ENCODE peak calls at places on chromosomes 3 and 15, in seven cellular contexts. One of them, this sample, is unnamed. For H3K27me3, the result is how much of the 10 kb centered on the place peaks cover.

GRCh38 chr3:16319307-16319706 is 54.3 kb downstream of the OXNAD1 start:
- DNase-seq in prostate gland: no peak
- DNase-seq in Peyer's patch: peak
- DNase-seq in tibial nerve: no peak
- DNase-seq in body of pancreas: no peak
- DNase-seq in HepG2: peak
- DNase-seq in heart left ventricle: no peak
- DNase-seq in this sample: no peak

GRCh38 chr3:111073186-111073585 is 1.6 kb downstream of the NECTIN3 start:
- DNase-seq in prostate gland: no peak
- DNase-seq in Peyer's patch: no peak
- DNase-seq in tibial nerve: no peak
- DNase-seq in body of pancreas: no peak
- DNase-seq in HepG2: no peak
- DNase-seq in heart left ventricle: no peak
- DNase-seq in this sample: no peak

GRCh38 chr3:195549001-195549400 is 5.9 kb upstream of the PPP1R2 start:
- DNase-seq in prostate gland: no peak
- DNase-seq in Peyer's patch: no peak
- DNase-seq in tibial nerve: no peak
- DNase-seq in body of pancreas: no peak
- DNase-seq in HepG2: no peak
- DNase-seq in heart left ventricle: no peak
- DNase-seq in this sample: no peak

GRCh38 chr3:170078620-170079281 is 41.0 kb downstream of the GPR160 start:
- DNase-seq in prostate gland: no peak
- DNase-seq in Peyer's patch: peak
- DNase-seq in tibial nerve: no peak
- DNase-seq in body of pancreas: no peak
- DNase-seq in HepG2: peak
- DNase-seq in heart left ventricle: no peak
- DNase-seq in this sample: no peak

GRCh38 chr3:55013145-55013544 is 85.3 kb upstream of the LRTM1 start:
- DNase-seq in prostate gland: no peak
- DNase-seq in Peyer's patch: no peak
- DNase-seq in tibial nerve: no peak
- DNase-seq in body of pancreas: no peak
- DNase-seq in HepG2: no peak
- DNase-seq in heart left ventricle: no peak
- DNase-seq in this sample: no peak

GRCh38 chr15:101189341-101189679 is 62.5 kb downstream of the CHSY1 start:
- DNase-seq in prostate gland: no peak
- DNase-seq in Peyer's patch: no peak
- DNase-seq in tibial nerve: no peak
- DNase-seq in body of pancreas: no peak
- DNase-seq in HepG2: no peak
- DNase-seq in heart left ventricle: no peak
- DNase-seq in this sample: no peak

GRCh38 chr15:48866141-48866563 is 11.8 kb upstream of the EID1 start:
- DNase-seq in prostate gland: no peak
- DNase-seq in Peyer's patch: no peak
- DNase-seq in tibial nerve: no peak
- DNase-seq in body of pancreas: no peak
- DNase-seq in HepG2: no peak
- DNase-seq in heart left ventricle: no peak
- DNase-seq in this sample: no peak

GRCh38 chr3:99357131-99357530 is 281.3 kb upstream of the COL8A1 start:
- DNase-seq in prostate gland: no peak
- DNase-seq in Peyer's patch: no peak
- DNase-seq in tibial nerve: no peak
- DNase-seq in body of pancreas: no peak
- DNase-seq in HepG2: no peak
- DNase-seq in heart left ventricle: no peak
- DNase-seq in this sample: no peak

GRCh38 chr15:50819344-50819743 is 53.8 kb upstream of the SPPL2A start:
- DNase-seq in prostate gland: no peak
- DNase-seq in Peyer's patch: no peak
- DNase-seq in tibial nerve: no peak
- DNase-seq in body of pancreas: no peak
- DNase-seq in HepG2: no peak
- DNase-seq in heart left ventricle: no peak
- DNase-seq in this sample: no peak

GRCh38 chr3:106299300-106300098 is 430.7 kb upstream of the CBLB start:
- DNase-seq in prostate gland: no peak
- DNase-seq in Peyer's patch: no peak
- DNase-seq in tibial nerve: no peak
- DNase-seq in body of pancreas: no peak
- DNase-seq in HepG2: no peak
- DNase-seq in heart left ventricle: no peak
- DNase-seq in this sample: no peak

GRCh38 chr3:155744626-155745324 is at the start of gene PLCH1:
- DNase-seq in prostate gland: peak
- DNase-seq in Peyer's patch: peak
- DNase-seq in tibial nerve: peak
- DNase-seq in body of pancreas: peak
- DNase-seq in HepG2: peak
- DNase-seq in heart left ventricle: peak
- DNase-seq in this sample: peak

GRCh38 chr3:114383875-114384557 is 90.2 kb downstream of the TIGIT start:
- DNase-seq in prostate gland: peak
- DNase-seq in Peyer's patch: peak
- DNase-seq in tibial nerve: peak
- DNase-seq in body of pancreas: peak
- DNase-seq in HepG2: peak
- DNase-seq in heart left ventricle: peak
- DNase-seq in this sample: peak

GRCh38 chr15:64844576-64845140 is 2.9 kb downstream of the PLEKHO2 start:
- DNase-seq in prostate gland: no peak
- DNase-seq in Peyer's patch: no peak
- DNase-seq in tibial nerve: no peak
- DNase-seq in body of pancreas: no peak
- DNase-seq in HepG2: no peak
- DNase-seq in heart left ventricle: no peak
- DNase-seq in this sample: no peak

GRCh38 chr3:126389112-126389791 is 5.5 kb upstream of the CFAP100 start:
- DNase-seq in prostate gland: peak
- DNase-seq in Peyer's patch: peak
- DNase-seq in tibial nerve: peak
- DNase-seq in body of pancreas: peak
- DNase-seq in HepG2: peak
- DNase-seq in heart left ventricle: peak
- DNase-seq in this sample: peak

GRCh38 chr15:38560456-38560926 is 4.1 kb downstream of the RASGRP1 start:
- DNase-seq in prostate gland: no peak
- DNase-seq in Peyer's patch: no peak
- DNase-seq in tibial nerve: no peak
- DNase-seq in body of pancreas: no peak
- DNase-seq in HepG2: no peak
- DNase-seq in heart left ventricle: no peak
- DNase-seq in this sample: no peak

GRCh38 chr3:46465196-46465520 is 453 bp upstream of the LTF start:
- DNase-seq in prostate gland: no peak
- DNase-seq in Peyer's patch: no peak
- DNase-seq in tibial nerve: no peak
- DNase-seq in body of pancreas: no peak
- DNase-seq in HepG2: no peak
- DNase-seq in heart left ventricle: peak
- DNase-seq in this sample: no peak

GRCh38 chr3:122100591-122101491 is 45.7 kb downstream of the CD86 start:
- DNase-seq in prostate gland: no peak
- DNase-seq in Peyer's patch: no peak
- DNase-seq in tibial nerve: no peak
- DNase-seq in body of pancreas: no peak
- DNase-seq in HepG2: no peak
- DNase-seq in heart left ventricle: no peak
- DNase-seq in this sample: no peak

GRCh38 chr3:24128195-24129005 is 183.3 kb downstream of the NR1D2 start:
- DNase-seq in prostate gland: no peak
- DNase-seq in Peyer's patch: no peak
- DNase-seq in tibial nerve: no peak
- DNase-seq in body of pancreas: no peak
- DNase-seq in HepG2: no peak
- DNase-seq in heart left ventricle: no peak
- DNase-seq in this sample: no peak

GRCh38 chr3:194296448-194296831 is 54.7 kb downstream of the CPN2 start:
- DNase-seq in prostate gland: peak
- DNase-seq in Peyer's patch: no peak
- DNase-seq in tibial nerve: no peak
- DNase-seq in body of pancreas: peak
- DNase-seq in HepG2: peak
- DNase-seq in heart left ventricle: no peak
- DNase-seq in this sample: no peak

GRCh38 chr15:80099246-80099645 is 39.8 kb downstream of the ZFAND6 start:
- DNase-seq in prostate gland: no peak
- DNase-seq in Peyer's patch: no peak
- DNase-seq in tibial nerve: no peak
- DNase-seq in body of pancreas: no peak
- DNase-seq in HepG2: no peak
- DNase-seq in heart left ventricle: no peak
- DNase-seq in this sample: no peak

GRCh38 chr3:159928071-159928491 is 60.6 kb upstream of the IL12A start:
- DNase-seq in prostate gland: no peak
- DNase-seq in Peyer's patch: no peak
- DNase-seq in tibial nerve: no peak
- DNase-seq in body of pancreas: no peak
- DNase-seq in HepG2: no peak
- DNase-seq in heart left ventricle: no peak
- DNase-seq in this sample: no peak

GRCh38 chr15:66841953-66842681 is 140.1 kb downstream of the SMAD6 start:
- DNase-seq in prostate gland: peak
- DNase-seq in Peyer's patch: peak
- DNase-seq in tibial nerve: peak
- DNase-seq in body of pancreas: peak
- DNase-seq in HepG2: peak
- DNase-seq in heart left ventricle: peak
- DNase-seq in this sample: peak

DNA sequence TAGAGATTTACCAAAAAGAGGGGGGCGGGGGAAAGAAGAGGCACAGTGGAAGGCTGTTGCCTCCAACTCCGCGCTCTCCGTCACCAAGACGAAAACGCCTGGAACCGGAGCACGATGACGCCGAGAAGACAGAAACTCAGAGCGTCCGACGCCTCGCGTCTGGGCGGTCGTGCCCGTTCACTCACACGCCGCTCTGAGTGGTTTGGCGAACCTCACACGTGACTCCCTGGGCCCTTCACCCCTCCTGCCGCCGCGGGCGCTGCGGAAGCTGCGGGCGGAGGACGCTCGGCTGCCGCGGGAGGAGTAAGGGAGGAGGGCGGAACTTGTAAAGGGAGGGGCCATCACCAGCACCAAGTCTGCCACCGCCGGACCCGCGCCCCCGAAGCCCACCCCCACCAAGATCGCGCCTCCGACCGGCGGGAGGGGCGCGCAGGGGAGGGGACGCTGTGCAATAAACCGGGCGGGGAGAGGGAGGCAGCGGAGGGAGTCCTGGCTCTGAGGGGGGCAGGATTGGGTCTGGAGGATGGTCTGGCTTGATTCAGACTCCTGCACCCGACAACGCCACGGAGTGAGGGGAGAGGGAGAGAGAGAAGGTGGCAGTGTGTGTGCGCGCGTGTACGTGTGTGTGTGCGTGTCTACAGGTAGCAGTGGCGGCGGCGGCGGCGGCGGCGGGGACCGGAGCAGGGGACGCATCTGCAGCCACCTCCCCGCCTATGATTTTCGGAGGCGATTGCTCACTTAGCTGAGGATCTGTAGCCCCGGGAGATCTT is 1.9 kb upstream of the NLGN1 start:
- DNase-seq in prostate gland: peak
- DNase-seq in Peyer's patch: peak
- DNase-seq in tibial nerve: peak
- DNase-seq in body of pancreas: peak
- DNase-seq in HepG2: no peak
- DNase-seq in heart left ventricle: peak
- DNase-seq in this sample: peak
- TF ChIP-seq CTCF in prostate gland: peak
- TF ChIP-seq CTCF in Peyer's patch: no peak
- TF ChIP-seq CTCF in tibial nerve: peak
- TF ChIP-seq CTCF in body of pancreas: peak
- TF ChIP-seq CTCF in HepG2: no peak
- TF ChIP-seq CTCF in heart left ventricle: no peak
- TF ChIP-seq CTCF in this sample: no peak

GRCh38 chr3:66531256-66531655 is 30.4 kb upstream of the LRIG1 start:
- DNase-seq in prostate gland: no peak
- DNase-seq in Peyer's patch: no peak
- DNase-seq in tibial nerve: no peak
- DNase-seq in body of pancreas: no peak
- DNase-seq in HepG2: no peak
- DNase-seq in heart left ventricle: no peak
- DNase-seq in this sample: no peak

GRCh38 chr3:66527253-66527652 is 26.4 kb upstream of the LRIG1 start:
- DNase-seq in prostate gland: no peak
- DNase-seq in Peyer's patch: no peak
- DNase-seq in tibial nerve: no peak
- DNase-seq in body of pancreas: no peak
- DNase-seq in HepG2: no peak
- DNase-seq in heart left ventricle: no peak
- DNase-seq in this sample: no peak

GRCh38 chr3:66520716-66521115 is 19.9 kb upstream of the LRIG1 start:
- DNase-seq in prostate gland: no peak
- DNase-seq in Peyer's patch: no peak
- DNase-seq in tibial nerve: no peak
- DNase-seq in body of pancreas: no peak
- DNase-seq in HepG2: no peak
- DNase-seq in heart left ventricle: no peak
- DNase-seq in this sample: no peak

DNA sequence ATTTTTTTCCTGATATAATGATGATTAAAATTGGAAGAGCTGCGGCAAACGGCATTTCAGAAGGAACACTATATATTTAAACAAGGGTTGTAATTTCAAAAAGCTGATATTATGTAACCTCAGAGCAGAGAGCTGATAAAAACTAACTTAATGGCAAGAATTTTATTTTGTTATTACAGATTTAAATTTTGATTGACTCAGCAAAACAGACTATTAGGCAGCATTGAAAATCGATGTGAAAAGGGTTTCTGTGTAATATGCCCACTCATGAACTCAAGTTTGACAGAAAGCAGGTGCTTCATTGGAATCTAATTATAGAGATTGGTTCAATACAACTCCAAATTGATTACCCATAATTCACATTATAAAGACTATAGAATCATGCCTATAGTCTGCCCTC is 24.9 kb upstream of the LRIG1 start:
- DNase-seq in prostate gland: no peak
- DNase-seq in Peyer's patch: no peak
- DNase-seq in tibial nerve: no peak
- DNase-seq in body of pancreas: no peak
- DNase-seq in HepG2: no peak
- DNase-seq in heart left ventricle: no peak
- DNase-seq in this sample: no peak
- TF ChIP-seq POLR2A in prostate gland: no peak
- TF ChIP-seq POLR2A in Peyer's patch: no peak
- TF ChIP-seq POLR2A in tibial nerve: no peak
- TF ChIP-seq POLR2A in body of pancreas: no peak
- TF ChIP-seq POLR2A in HepG2: no peak
- TF ChIP-seq POLR2A in heart left ventricle: no peak
- TF ChIP-seq POLR2A in this sample: no peak

GRCh38 chr3:10788451-10788850 is 27.6 kb upstream of the SLC6A11 start:
- DNase-seq in prostate gland: no peak
- DNase-seq in Peyer's patch: no peak
- DNase-seq in tibial nerve: no peak
- DNase-seq in body of pancreas: no peak
- DNase-seq in HepG2: no peak
- DNase-seq in heart left ventricle: no peak
- DNase-seq in this sample: no peak
- H3K27me3 ChIP-seq in prostate gland: under half
- H3K27me3 ChIP-seq in Peyer's patch: under half
- H3K27me3 ChIP-seq in tibial nerve: under half
- H3K27me3 ChIP-seq in body of pancreas: under half
- H3K27me3 ChIP-seq in HepG2: under half
- H3K27me3 ChIP-seq in heart left ventricle: under half
- H3K27me3 ChIP-seq in this sample: under half

GRCh38 chr15:44550734-44551133 is 13.8 kb downstream of the EIF3J start:
- DNase-seq in prostate gland: no peak
- DNase-seq in Peyer's patch: peak
- DNase-seq in tibial nerve: no peak
- DNase-seq in body of pancreas: no peak
- DNase-seq in HepG2: no peak
- DNase-seq in heart left ventricle: no peak
- DNase-seq in this sample: no peak
- TF ChIP-seq CTCF in prostate gland: no peak
- TF ChIP-seq CTCF in Peyer's patch: no peak
- TF ChIP-seq CTCF in tibial nerve: no peak
- TF ChIP-seq CTCF in body of pancreas: no peak
- TF ChIP-seq CTCF in HepG2: no peak
- TF ChIP-seq CTCF in heart left ventricle: no peak
- TF ChIP-seq CTCF in this sample: no peak

This sample was measured in transverse colon.